ENCODE peak calls at places on chromosome X, in five cellular contexts. G is HCT116, X is transverse colon, C is esophagus muscularis mucosa, L is spleen. M is an unnamed sample.

GRCh38 chrX:73562986-73563739 is at the start of gene CHIC1:
- DNase-seq in L (peak), X (peak), C (peak), G (no peak), M (peak)

GRCh38 chrX:134737061-134737460 is 78.8 kb upstream of the PLAC1 start:
- DNase-seq in L (no peak), X (no peak), C (no peak), G (no peak), M (peak)

GRCh38 chrX:24485976-24486680 is 21.0 kb downstream of the PDK3 start:
- DNase-seq in G (no peak), C (no peak), L (no peak), X (no peak), M (no peak)

GRCh38 chrX:39012561-39013209 is 211.4 kb downstream of the MID1IP1 start:
- DNase-seq in X (no peak), C (no peak), G (no peak), L (no peak), M (no peak)

GRCh38 chrX:112913807-112914206 is 73.2 kb upstream of the AMOT start:
- DNase-seq in L (no peak), C (no peak), G (no peak), X (no peak), M (no peak)

GRCh38 chrX:2577844-2578444 is 77.2 kb upstream of the DHRSX start:
- DNase-seq in X (no peak), L (no peak), G (no peak), C (no peak), M (no peak)

GRCh38 chrX:25295466-25295865 is 279.7 kb upstream of the ARX start:
- DNase-seq in X (no peak), G (no peak), C (no peak), L (no peak), M (no peak)

GRCh38 chrX:126701380-126701779 is 118.1 kb upstream of the PRR32 start:
- DNase-seq in G (no peak), X (no peak), L (no peak), C (no peak), M (no peak)

GRCh38 chrX:24025741-24026402 is 1.1 kb downstream of the KLHL15 start:
- DNase-seq in G (peak), X (no peak), C (no peak), L (no peak), M (peak)

GRCh38 chrX:40140706-40141499 is 43.1 kb upstream of the BCOR start:
- DNase-seq in G (no peak), C (no peak), L (no peak), X (no peak), M (peak)

GRCh38 chrX:24014388-24015018 is 12.5 kb downstream of the KLHL15 start:
- DNase-seq in C (no peak), X (no peak), L (no peak), G (no peak), M (no peak)

GRCh38 chrX:118355225-118355920 is 9.5 kb downstream of the WDR44 start:
- DNase-seq in X (no peak), L (no peak), C (no peak), G (no peak), M (no peak)

GRCh38 chrX:24515447-24515846 is 50.4 kb downstream of the PDK3 start:
- DNase-seq in X (no peak), G (no peak), L (no peak), C (no peak), M (no peak)

GRCh38 chrX:9267415-9267814 is 197.4 kb upstream of the TBL1X start:
- DNase-seq in C (no peak), L (no peak), G (no peak), X (no peak), M (no peak)

GRCh38 chrX:130082244-130083106 is 27.8 kb downstream of the ELF4 start:
- DNase-seq in L (peak), G (no peak), C (no peak), X (peak), M (peak)

GRCh38 chrX:39891781-39892180 is 206.0 kb downstream of the BCOR start:
- DNase-seq in G (no peak), C (no peak), L (no peak), X (no peak), M (no peak)

GRCh38 chrX:46727445-46727844 is 31.5 kb downstream of the SLC9A7 start:
- DNase-seq in G (no peak), L (no peak), C (no peak), X (no peak), M (no peak)

GRCh38 chrX:53280703-53281320 is 572 bp downstream of the IQSEC2 start:
- DNase-seq in X (peak), L (no peak), G (no peak), C (no peak), M (peak)

GRCh38 chrX:119181491-119181890 is 53.9 kb upstream of the KIAA1210 start:
- DNase-seq in X (peak), G (peak), C (no peak), L (no peak), M (no peak)

GRCh38 chrX:9864011-9864410 is 77.8 kb downstream of the SHROOM2 start:
- DNase-seq in L (no peak), X (no peak), C (no peak), G (no peak), M (no peak)

GRCh38 chrX:78769356-78769755 is 21.8 kb downstream of the LPAR4 start:
- DNase-seq in C (no peak), G (no peak), X (no peak), L (no peak), M (no peak)

DNA sequence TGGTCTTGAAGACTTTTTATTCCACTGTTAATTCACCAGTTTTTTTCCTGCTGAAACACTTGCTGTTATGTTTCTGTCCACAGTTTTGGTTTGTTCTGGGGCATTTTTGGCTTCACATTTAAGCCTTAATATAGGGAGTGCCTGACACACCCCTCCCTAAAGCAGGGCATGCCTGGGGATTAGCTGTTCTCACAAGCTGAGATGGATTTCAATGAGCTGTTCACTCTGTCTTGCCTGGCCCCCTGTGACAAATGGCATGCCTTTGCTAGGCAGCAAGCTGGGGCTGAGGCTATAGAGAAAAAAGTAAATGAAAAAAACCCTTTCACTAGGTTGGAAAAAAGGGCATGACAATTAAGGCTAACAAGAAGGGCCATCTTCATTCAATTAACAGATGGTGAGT is 22.4 kb downstream of the LPAR4 start:
- DNase-seq in X (no peak), G (no peak), C (no peak), L (no peak), M (no peak)
- TF ChIP-seq POLR2AphosphoS5 in X (no peak), G (no peak), C (no peak), L (no peak), M (no peak)

GRCh38 chrX:115018040-115018647 is 728 bp upstream of the IL13RA2 start:
- DNase-seq in G (no peak), L (no peak), X (no peak), C (no peak), M (no peak)

GRCh38 chrX:115021121-115021520 is 3.7 kb upstream of the IL13RA2 start:
- DNase-seq in X (no peak), G (no peak), C (no peak), L (no peak), M (no peak)

GRCh38 chrX:115018944-115019343 is 1.5 kb upstream of the IL13RA2 start:
- DNase-seq in G (no peak), C (no peak), L (no peak), X (no peak), M (no peak)

GRCh38 chrX:115023811-115024210 is 6.4 kb upstream of the IL13RA2 start:
- DNase-seq in G (no peak), X (no peak), C (no peak), L (no peak), M (no peak)

GRCh38 chrX:115023139-115023538 is 5.7 kb upstream of the IL13RA2 start:
- DNase-seq in C (no peak), X (no peak), G (peak), L (no peak), M (no peak)
- H3K27ac ChIP-seq in C (no peak), X (no peak), G (no peak), L (no peak), M (no peak)

DNA sequence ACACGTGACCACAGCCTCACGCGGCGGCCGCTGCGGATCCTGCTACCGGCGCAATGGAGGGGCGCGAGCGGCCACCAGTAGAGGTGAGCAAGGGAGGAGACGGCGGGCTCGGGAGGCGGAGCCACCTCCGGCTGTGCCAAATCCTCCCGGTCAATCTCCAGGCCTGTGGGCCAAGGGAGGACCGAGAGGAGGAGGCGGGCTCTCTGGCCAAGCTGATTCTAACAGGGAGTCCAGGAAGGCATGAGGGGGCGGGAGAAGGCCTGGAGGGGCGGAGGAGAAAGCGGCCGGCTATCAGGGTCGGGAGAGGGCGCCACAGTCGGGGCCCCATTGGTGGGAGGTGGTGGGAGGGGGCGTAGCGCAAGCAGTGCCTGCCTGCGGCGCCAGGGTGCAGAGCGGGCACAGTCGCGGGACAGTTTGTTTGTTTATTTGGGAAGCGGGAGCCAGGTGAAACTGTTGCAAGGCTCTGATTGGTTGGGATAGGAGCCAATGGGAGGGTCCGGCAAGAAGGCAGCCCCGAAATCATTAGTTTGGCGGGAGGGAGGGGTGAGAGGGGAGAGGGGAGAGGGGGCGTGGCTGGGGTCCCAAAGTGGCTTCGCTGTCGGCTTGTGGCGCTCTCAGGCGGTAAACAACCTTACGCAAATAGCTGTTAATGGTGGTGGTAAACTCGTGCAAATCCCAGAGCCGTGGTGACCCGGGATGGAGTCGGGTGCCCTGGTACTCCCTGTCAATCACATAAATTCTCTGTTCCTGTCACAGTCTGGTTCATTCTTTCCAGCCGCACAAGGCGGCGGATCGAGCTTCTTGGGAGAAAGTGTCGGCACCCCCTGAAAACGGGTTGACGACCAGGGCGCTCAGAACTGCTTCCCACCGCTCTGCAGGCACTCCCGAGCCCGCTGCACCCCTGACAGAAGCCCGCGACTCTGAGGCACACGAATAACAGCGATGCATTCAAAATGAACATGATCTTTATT is at the start of gene IRS4:
- DNase-seq in L (no peak), G (no peak), C (no peak), X (no peak), M (no peak)
- TF ChIP-seq POLR2AphosphoS5 in L (no peak), G (no peak), C (no peak), X (no peak), M (no peak)

GRCh38 chrX:107674480-107675364 is 46.4 kb downstream of the PRPS1 start:
- DNase-seq in X (peak), C (peak), G (no peak), L (peak), M (peak)

GRCh38 chrX:107676559-107677378 is 48.5 kb downstream of the PRPS1 start:
- DNase-seq in C (peak), L (peak), X (peak), G (peak), M (peak)

GRCh38 chrX:107677501-107677901 is 49.2 kb downstream of the PRPS1 start:
- DNase-seq in G (no peak), X (no peak), C (no peak), L (no peak), M (no peak)

GRCh38 chrX:107675365-107675654 is 47.0 kb downstream of the PRPS1 start:
- DNase-seq in C (no peak), L (no peak), X (no peak), G (no peak), M (no peak)

GRCh38 chrX:107675823-107676555 is 47.7 kb downstream of the PRPS1 start:
- DNase-seq in G (no peak), X (no peak), C (no peak), L (no peak), M (peak)
- H3K27ac ChIP-seq in G (peak), X (peak), C (peak), L (peak), M (peak)

GRCh38 chrX:150411656-150412055 is 48.5 kb downstream of the MAMLD1 start:
- DNase-seq in X (no peak), C (no peak), L (no peak), G (no peak), M (no peak)

GRCh38 chrX:150421816-150422215 is 58.7 kb downstream of the MAMLD1 start:
- DNase-seq in X (no peak), G (no peak), L (no peak), C (no peak), M (no peak)

GRCh38 chrX:150410513-150410912 is 47.4 kb downstream of the MAMLD1 start:
- DNase-seq in G (no peak), L (no peak), C (no peak), X (no peak), M (no peak)

GRCh38 chrX:150414228-150414627 is 51.1 kb downstream of the MAMLD1 start:
- DNase-seq in C (no peak), L (no peak), X (no peak), G (no peak), M (no peak)

DNA sequence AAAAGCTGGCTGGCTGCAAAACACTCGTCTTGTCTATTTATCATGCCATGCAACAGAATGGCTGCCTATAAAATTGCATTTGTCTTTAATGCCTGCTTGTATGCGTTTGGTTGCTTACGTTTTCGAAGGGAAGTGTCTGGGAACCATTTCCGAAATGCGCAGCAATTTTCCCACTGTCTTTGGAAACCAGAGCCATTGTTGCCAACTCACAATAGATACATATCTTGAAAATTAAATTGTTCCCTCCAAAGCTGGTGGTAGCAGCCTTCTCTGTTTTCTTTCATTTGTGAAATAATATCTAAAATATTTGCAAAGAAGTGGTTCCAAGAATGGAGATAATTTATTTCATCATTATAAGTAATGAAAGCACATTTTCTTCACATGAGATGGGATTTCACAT is 53.4 kb downstream of the MAMLD1 start:
- DNase-seq in G (no peak), C (no peak), L (no peak), X (no peak), M (no peak)
- TF ChIP-seq POLR2AphosphoS5 in G (no peak), C (no peak), L (no peak), X (no peak), M (no peak)

M was measured in sigmoid colon.